ENCODE peak calls at places on chromosomes 16 and 17, in ten cellular contexts. B is iPS DF 6.9, I is OCI-LY7, Z is H9, F is IMR-90, R is small intestine, V is psoas muscle, U is lung, G is breast epithelium, H is neural progenitor cell. S is an unnamed sample.

GRCh38 chr17:76994237-76994637 is 126.0 kb downstream of the MGAT5B start:
- DNase-seq in F (no peak), R (no peak), I (no peak), B (no peak), Z (no peak), U (no peak), H (peak; percentile 56), G (no peak), V (no peak), S (no peak)

GRCh38 chr16:80693553-80693952 is 110.8 kb downstream of the CDYL2 start:
- DNase-seq in G (no peak), V (no peak), H (no peak), I (no peak), F (peak; percentile 1), B (no peak), Z (no peak), R (no peak), U (no peak), S (no peak)

GRCh38 chr16:74372369-74372768 is 3.7 kb upstream of the NPIPB15 start:
- DNase-seq in B (no peak), U (no peak), Z (no peak), G (no peak), R (no peak), I (no peak), V (no peak), H (no peak), F (no peak), S (no peak)

GRCh38 chr17:43349142-43349541 is 49.7 kb upstream of the ARL4D start:
- DNase-seq in V (no peak), B (no peak), Z (no peak), F (no peak), G (no peak), I (no peak), U (no peak), R (no peak), H (no peak), S (no peak)

GRCh38 chr17:42405963-42406495 is 17.0 kb downstream of the CAVIN1 start:
- DNase-seq in F (peak; percentile 59), B (no peak), Z (peak; percentile 89), H (peak; percentile 83), I (peak; percentile 79), U (peak; percentile 82), R (peak; percentile 74), G (peak; percentile 79), V (peak; percentile 92), S (peak; percentile 88)

GRCh38 chr17:76271669-76272540 is 6.8 kb downstream of the UBALD2 start:
- DNase-seq in F (no peak), R (peak; percentile 59), H (no peak), I (peak; percentile 89), U (no peak), Z (peak; percentile 79), G (peak; percentile 39), V (peak; percentile 74), B (no peak), S (peak; percentile 81)

GRCh38 chr17:32116937-32117336 is 25.4 kb upstream of the RHOT1 start:
- DNase-seq in V (no peak), U (no peak), H (no peak), I (no peak), G (no peak), R (no peak), B (no peak), F (no peak), Z (no peak), S (no peak)

GRCh38 chr16:27869411-27869810 is 194.1 kb downstream of the GSG1L start:
- DNase-seq in V (no peak), U (no peak), F (no peak), H (no peak), R (no peak), I (no peak), G (no peak), B (no peak), Z (no peak), S (no peak)

GRCh38 chr17:80696456-80696855 is 151.8 kb downstream of the RPTOR start:
- DNase-seq in V (no peak), B (no peak), I (no peak), U (no peak), F (no peak), R (no peak), H (no peak), Z (no peak), G (no peak), S (no peak)

GRCh38 chr16:2968368-2968737 is 795 bp upstream of the PAQR4 start:
- DNase-seq in G (no peak), I (peak; percentile 52), B (no peak), R (peak; percentile 35), H (no peak), U (no peak), V (no peak), F (no peak), Z (no peak), S (no peak)

DNA sequence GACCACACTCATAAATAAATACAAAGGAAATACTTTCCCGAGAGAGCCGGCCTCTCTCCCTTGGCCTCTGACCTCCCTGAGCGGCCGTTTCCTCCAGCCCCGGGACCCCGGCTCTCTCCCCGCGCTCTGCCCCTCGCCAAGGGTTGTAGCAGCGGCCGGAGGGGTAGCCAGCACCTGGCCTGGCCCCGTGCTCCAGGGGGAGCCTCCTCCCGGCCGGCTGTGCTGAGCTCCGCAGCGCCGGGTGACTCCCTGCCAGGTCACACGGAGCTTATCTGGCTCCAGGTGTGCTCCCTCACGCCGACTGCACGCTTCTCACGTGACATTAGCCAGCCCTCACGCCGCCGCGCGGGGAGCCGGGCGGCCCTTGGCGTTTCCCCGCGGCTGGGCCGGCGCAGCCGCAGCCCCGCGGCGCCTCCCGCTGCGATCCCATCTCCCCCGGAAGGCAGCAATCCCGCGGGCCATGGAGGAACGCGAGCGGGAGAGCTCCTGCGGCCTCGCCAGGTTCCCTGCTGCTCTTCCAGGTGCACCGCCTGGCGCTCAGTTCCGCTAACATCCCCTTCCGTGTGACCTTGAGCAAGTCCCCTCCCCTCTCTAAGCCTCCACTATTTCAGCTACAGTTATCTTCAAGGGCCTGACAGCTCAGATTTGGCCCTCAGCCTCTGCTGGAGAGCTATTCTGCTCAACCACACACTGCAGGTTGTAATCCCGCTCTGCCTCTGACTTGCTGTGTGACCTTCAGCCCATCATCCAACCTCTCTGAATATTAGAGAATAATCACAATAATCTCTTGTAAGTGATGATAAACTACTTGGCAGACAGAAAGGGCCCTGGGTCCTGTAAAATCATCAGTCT is 3.5 kb downstream of the MYO18A start:
- DNase-seq in R (peak; percentile 89), V (peak; percentile 77), U (peak; percentile 71), I (peak; percentile 78), G (no peak), B (no peak), Z (peak; percentile 88), H (peak; percentile 74), F (peak; percentile 43), S (peak; percentile 95)
- H3K4me1 ChIP-seq in R (peaks cover 5% of the 10 kb centered on the region), V (peaks cover 13% of the 10 kb centered on the region), U (peaks cover 9% of the 10 kb centered on the region), I (peaks cover 45% of the 10 kb centered on the region), G (peaks cover 15% of the 10 kb centered on the region), B (peaks cover 11% of the 10 kb centered on the region), Z (peaks cover 11% of the 10 kb centered on the region), H (peaks cover 32% of the 10 kb centered on the region), F (peaks cover 29% of the 10 kb centered on the region), S (peaks cover 55% of the 10 kb centered on the region)

DNA sequence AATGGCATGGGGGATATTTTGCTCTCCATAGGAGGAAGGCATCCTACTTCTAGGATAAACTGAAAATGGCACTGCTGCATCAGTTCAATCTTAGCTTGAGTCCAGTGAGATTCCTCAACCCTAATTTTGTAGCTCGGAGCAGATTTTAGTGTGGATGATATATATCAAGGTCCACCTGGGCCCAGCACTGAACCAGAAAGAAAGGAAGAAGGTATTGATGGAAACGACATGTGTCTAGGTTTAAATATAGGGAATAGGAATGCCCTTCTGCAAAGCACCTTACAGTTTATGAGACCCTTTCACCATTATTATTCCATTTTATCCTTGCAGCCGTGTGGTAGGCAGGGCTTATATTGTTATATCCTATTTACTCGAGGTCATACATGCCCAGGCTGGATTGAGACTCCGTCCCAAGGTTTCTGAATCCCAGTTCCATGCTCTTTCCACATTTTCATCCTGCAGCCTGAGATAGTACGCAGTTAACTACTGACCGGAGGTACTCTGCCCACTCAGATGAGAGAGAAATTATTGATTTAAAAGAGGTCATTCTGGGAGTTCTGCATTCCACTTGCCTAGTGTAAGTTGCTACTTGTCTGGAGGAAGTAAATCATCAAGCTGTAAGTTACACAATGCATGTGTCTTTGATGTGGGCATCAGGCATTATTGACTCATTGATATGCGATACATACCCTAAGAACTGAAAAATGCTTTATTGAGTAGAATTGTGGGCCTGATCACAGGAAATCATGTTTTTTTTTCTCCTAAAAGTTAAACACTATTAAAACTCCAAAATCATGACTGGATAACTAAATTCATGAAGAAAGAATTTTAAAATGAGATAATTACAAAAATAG is 10.1 kb downstream of the KRT39 start:
- DNase-seq in U (no peak), I (no peak), R (no peak), V (no peak), F (peak; percentile 100), Z (no peak), B (no peak), H (no peak), G (no peak), S (no peak)
- H3K4me1 ChIP-seq in U (no peaks in the 10 kb centered on the region), I (no peaks in the 10 kb centered on the region), R (no peaks in the 10 kb centered on the region), V (peaks cover 9% of the 10 kb centered on the region), F (peaks cover 16% of the 10 kb centered on the region), Z (peaks cover 9% of the 10 kb centered on the region), B (peaks cover 3% of the 10 kb centered on the region), H (no peaks in the 10 kb centered on the region), G (no peaks in the 10 kb centered on the region), S (peaks cover 36% of the 10 kb centered on the region)

DNA sequence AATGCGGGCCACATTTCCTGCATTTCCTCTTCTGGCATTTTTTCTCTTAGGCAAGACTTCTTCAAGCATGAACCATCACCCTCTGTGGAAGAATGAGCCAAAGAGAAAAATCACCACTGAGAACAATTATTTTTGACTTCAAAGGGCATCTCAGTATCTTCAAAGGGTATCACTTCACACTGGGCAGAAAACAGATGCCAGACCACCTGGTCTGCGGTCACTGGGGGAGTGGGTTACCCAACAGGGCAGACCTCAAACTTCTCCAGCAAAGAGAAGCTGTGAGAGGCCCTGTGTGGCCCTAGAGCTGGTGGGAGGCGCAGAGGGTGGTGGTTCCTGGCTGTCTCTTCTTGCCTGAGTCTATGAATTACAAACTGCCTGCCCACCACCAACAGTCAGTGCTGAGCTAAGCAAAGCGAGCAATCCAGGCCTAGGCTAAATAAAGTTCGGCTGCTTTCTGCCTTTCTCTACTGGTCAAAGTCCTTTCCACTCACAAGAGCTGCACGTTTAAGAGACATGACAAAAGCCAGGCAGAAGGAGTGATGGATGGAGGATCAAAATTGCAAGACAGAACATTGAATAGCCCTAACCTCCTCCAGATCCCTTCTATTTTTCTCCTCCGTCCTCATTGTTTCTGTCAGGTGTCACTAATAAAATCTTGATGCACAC is 602.7 kb upstream of the CDH5 start:
- DNase-seq in U (no peak), R (no peak), V (no peak), F (no peak), H (no peak), B (no peak), Z (no peak), G (no peak), I (peak; percentile 91), S (no peak)
- H3K4me1 ChIP-seq in U (no peaks in the 10 kb centered on the region), R (no peaks in the 10 kb centered on the region), V (no peaks in the 10 kb centered on the region), F (no peaks in the 10 kb centered on the region), H (peaks cover 26% of the 10 kb centered on the region), B (peaks cover 2% of the 10 kb centered on the region), Z (peaks cover 4% of the 10 kb centered on the region), G (no peaks in the 10 kb centered on the region), I (peaks cover 63% of the 10 kb centered on the region), S (peaks cover 4% of the 10 kb centered on the region)

GRCh38 chr17:66950886-66951604 is 13.5 kb upstream of the CACNG4 start:
- DNase-seq in U (no peak), I (no peak), H (no peak), V (no peak), F (no peak), B (no peak), Z (no peak), R (no peak), G (no peak), S (no peak)
- H3K4me1 ChIP-seq in U (no peaks in the 10 kb centered on the region), I (no peaks in the 10 kb centered on the region), H (no peaks in the 10 kb centered on the region), V (peaks cover 19% of the 10 kb centered on the region), F (peaks cover 18% of the 10 kb centered on the region), B (peaks cover 12% of the 10 kb centered on the region), Z (peaks cover 13% of the 10 kb centered on the region), R (no peaks in the 10 kb centered on the region), G (peaks cover 12% of the 10 kb centered on the region), S (no peaks in the 10 kb centered on the region)

GRCh38 chr16:31130899-31131298 is 4.6 kb downstream of the PRSS8 start:
- DNase-seq in G (peak; percentile 97), Z (peak; percentile 93), B (no peak), U (peak; percentile 91), H (no peak), V (no peak), F (no peak), I (no peak), R (peak; percentile 97), S (peak; percentile 95)
- H3K4me1 ChIP-seq in G (peaks cover 4% of the 10 kb centered on the region), Z (peaks cover 17% of the 10 kb centered on the region), B (peaks cover 16% of the 10 kb centered on the region), U (no peaks in the 10 kb centered on the region), H (peaks cover 15% of the 10 kb centered on the region), V (peaks cover 27% of the 10 kb centered on the region), F (peaks cover 3% of the 10 kb centered on the region), I (no peaks in the 10 kb centered on the region), R (peaks cover 13% of the 10 kb centered on the region), S (peaks cover 74% of the 10 kb centered on the region)